ENCODE peak calls at places on chromosomes 11 and 22, in seven cellular contexts. One of them, this sample, is unnamed.

GRCh38 chr11:93648168-93648567 is 13.3 kb upstream of the CEP295 start:
- DNase-seq in type B pancreatic cell: no peak
- DNase-seq in IMR-90: peak; percentile 21
- DNase-seq in omental fat pad: no peak
- DNase-seq in left lung: no peak
- DNase-seq in tibial nerve: no peak
- DNase-seq in fibroblast of lung: peak; percentile 15
- DNase-seq in this sample: no peak

GRCh38 chr22:32020117-32020516 is 22.9 kb upstream of the SLC5A1 start:
- DNase-seq in type B pancreatic cell: no peak
- DNase-seq in IMR-90: peak; percentile 81
- DNase-seq in omental fat pad: no peak
- DNase-seq in left lung: no peak
- DNase-seq in tibial nerve: no peak
- DNase-seq in fibroblast of lung: peak; percentile 66
- DNase-seq in this sample: no peak

GRCh38 chr22:48803171-48803992 is 1024.3 kb downstream of the BRD1 start:
- DNase-seq in type B pancreatic cell: no peak
- DNase-seq in IMR-90: no peak
- DNase-seq in omental fat pad: no peak
- DNase-seq in left lung: peak; percentile 74
- DNase-seq in tibial nerve: no peak
- DNase-seq in fibroblast of lung: no peak
- DNase-seq in this sample: no peak

GRCh38 chr11:6298605-6299004 is 21.7 kb downstream of the CAVIN3 start:
- DNase-seq in type B pancreatic cell: no peak
- DNase-seq in IMR-90: no peak
- DNase-seq in omental fat pad: no peak
- DNase-seq in left lung: peak; percentile 77
- DNase-seq in tibial nerve: no peak
- DNase-seq in fibroblast of lung: peak; percentile 25
- DNase-seq in this sample: no peak

GRCh38 chr11:14357843-14358728 is 897 bp downstream of the RRAS2 start:
- DNase-seq in type B pancreatic cell: peak; percentile 77
- DNase-seq in IMR-90: peak; percentile 54
- DNase-seq in omental fat pad: no peak
- DNase-seq in left lung: peak; percentile 88
- DNase-seq in tibial nerve: no peak
- DNase-seq in fibroblast of lung: peak; percentile 62
- DNase-seq in this sample: peak; percentile 76

GRCh38 chr11:96579642-96580041 is 189.8 kb downstream of the JRKL start:
- DNase-seq in type B pancreatic cell: no peak
- DNase-seq in IMR-90: no peak
- DNase-seq in omental fat pad: no peak
- DNase-seq in left lung: no peak
- DNase-seq in tibial nerve: no peak
- DNase-seq in fibroblast of lung: no peak
- DNase-seq in this sample: no peak

GRCh38 chr11:56331861-56332491 is 13.9 kb upstream of the OR8K1 start:
- DNase-seq in type B pancreatic cell: peak; percentile 64
- DNase-seq in IMR-90: no peak
- DNase-seq in omental fat pad: no peak
- DNase-seq in left lung: peak; percentile 68
- DNase-seq in tibial nerve: no peak
- DNase-seq in fibroblast of lung: no peak
- DNase-seq in this sample: no peak

GRCh38 chr11:112789481-112789880 is 171.7 kb upstream of the NCAM1 start:
- DNase-seq in type B pancreatic cell: no peak
- DNase-seq in IMR-90: no peak
- DNase-seq in omental fat pad: no peak
- DNase-seq in left lung: no peak
- DNase-seq in tibial nerve: no peak
- DNase-seq in fibroblast of lung: no peak
- DNase-seq in this sample: no peak

GRCh38 chr11:4127357-4127756 is 32.8 kb downstream of the RRM1 start:
- DNase-seq in type B pancreatic cell: no peak
- DNase-seq in IMR-90: no peak
- DNase-seq in omental fat pad: no peak
- DNase-seq in left lung: no peak
- DNase-seq in tibial nerve: no peak
- DNase-seq in fibroblast of lung: no peak
- DNase-seq in this sample: no peak

GRCh38 chr11:77046060-77046501 is 11.9 kb downstream of the B3GNT6 start:
- DNase-seq in type B pancreatic cell: no peak
- DNase-seq in IMR-90: no peak
- DNase-seq in omental fat pad: no peak
- DNase-seq in left lung: peak; percentile 88
- DNase-seq in tibial nerve: no peak
- DNase-seq in fibroblast of lung: no peak
- DNase-seq in this sample: peak; percentile 79

GRCh38 chr11:129444274-129444673 is 68.6 kb downstream of the BARX2 start:
- DNase-seq in type B pancreatic cell: no peak
- DNase-seq in IMR-90: no peak
- DNase-seq in omental fat pad: no peak
- DNase-seq in left lung: no peak
- DNase-seq in tibial nerve: no peak
- DNase-seq in fibroblast of lung: no peak
- DNase-seq in this sample: no peak

GRCh38 chr11:1546536-1547466 is 25.3 kb downstream of the DUSP8 start:
- DNase-seq in type B pancreatic cell: no peak
- DNase-seq in IMR-90: peak; percentile 21
- DNase-seq in omental fat pad: no peak
- DNase-seq in left lung: peak; percentile 83
- DNase-seq in tibial nerve: no peak
- DNase-seq in fibroblast of lung: peak; percentile 29
- DNase-seq in this sample: peak; percentile 76

GRCh38 chr22:41217553-41218157 is 12.5 kb downstream of the L3MBTL2 start:
- DNase-seq in type B pancreatic cell: no peak
- DNase-seq in IMR-90: peak; percentile 92
- DNase-seq in omental fat pad: peak; percentile 38
- DNase-seq in left lung: no peak
- DNase-seq in tibial nerve: peak; percentile 58
- DNase-seq in fibroblast of lung: peak; percentile 96
- DNase-seq in this sample: no peak

GRCh38 chr22:39234867-39235687 is 9.7 kb downstream of the PDGFB start:
- DNase-seq in type B pancreatic cell: no peak
- DNase-seq in IMR-90: no peak
- DNase-seq in omental fat pad: no peak
- DNase-seq in left lung: peak; percentile 81
- DNase-seq in tibial nerve: no peak
- DNase-seq in fibroblast of lung: no peak
- DNase-seq in this sample: no peak

DNA sequence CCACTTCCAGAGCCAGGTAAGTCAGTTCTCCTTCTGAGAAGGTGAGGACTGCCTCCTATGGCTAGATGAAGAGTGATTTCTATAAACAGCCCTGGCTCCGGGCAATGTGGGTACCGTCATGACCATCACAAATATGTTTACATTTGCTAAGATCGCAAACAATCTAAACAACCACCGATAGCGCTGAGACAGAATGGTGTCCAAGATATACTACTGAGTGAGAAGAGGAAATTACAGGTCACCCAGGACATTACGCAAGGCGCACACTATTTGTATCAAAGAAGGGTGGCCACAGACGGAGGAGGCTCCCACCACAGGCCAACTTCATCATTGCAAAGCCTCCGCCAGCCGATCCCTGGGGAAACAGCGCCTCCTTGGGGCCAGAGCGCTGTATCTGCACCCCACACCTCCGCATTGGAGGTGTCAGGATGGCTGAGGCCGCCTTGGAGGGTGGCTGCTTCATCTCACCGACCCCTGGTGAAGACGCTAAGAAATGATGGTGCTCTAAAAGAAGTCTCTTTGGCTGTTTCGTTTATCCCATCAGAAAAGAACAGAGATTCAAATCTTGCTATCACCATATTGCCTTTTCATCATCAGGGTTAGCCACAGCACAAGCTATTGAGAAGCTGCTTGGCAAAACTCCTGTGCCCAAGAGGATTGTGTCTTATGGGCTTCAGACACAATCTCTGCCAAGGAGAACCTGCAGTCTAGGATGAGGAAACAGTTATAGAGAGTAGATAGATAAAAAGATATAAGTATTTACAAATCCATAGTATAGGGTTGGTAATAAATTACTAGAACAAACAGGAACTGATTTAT is 12.3 kb upstream of the ASRGL1 start:
- DNase-seq in type B pancreatic cell: no peak
- DNase-seq in IMR-90: peak; percentile 18
- DNase-seq in omental fat pad: no peak
- DNase-seq in left lung: peak; percentile 84
- DNase-seq in tibial nerve: no peak
- DNase-seq in fibroblast of lung: peak; percentile 35
- DNase-seq in this sample: no peak
- TF ChIP-seq CTCF in type B pancreatic cell: peak; percentile 74
- TF ChIP-seq CTCF in IMR-90: peak; percentile 65
- TF ChIP-seq CTCF in omental fat pad: no peak
- TF ChIP-seq CTCF in left lung: peak; percentile 35
- TF ChIP-seq CTCF in tibial nerve: peak; percentile 44
- TF ChIP-seq CTCF in fibroblast of lung: peak; percentile 65
- TF ChIP-seq CTCF in this sample: no peak

GRCh38 chr22:18997925-18998315 is 61.8 kb upstream of the PRODH start:
- DNase-seq in type B pancreatic cell: no peak
- DNase-seq in IMR-90: no peak
- DNase-seq in omental fat pad: no peak
- DNase-seq in left lung: no peak
- DNase-seq in tibial nerve: no peak
- DNase-seq in fibroblast of lung: no peak
- DNase-seq in this sample: no peak

GRCh38 chr22:18999416-18999815 is 63.3 kb upstream of the PRODH start:
- DNase-seq in type B pancreatic cell: no peak
- DNase-seq in IMR-90: no peak
- DNase-seq in omental fat pad: no peak
- DNase-seq in left lung: no peak
- DNase-seq in tibial nerve: no peak
- DNase-seq in fibroblast of lung: no peak
- DNase-seq in this sample: no peak

GRCh38 chr22:18997306-18997924 is 61.3 kb upstream of the PRODH start:
- DNase-seq in type B pancreatic cell: no peak
- DNase-seq in IMR-90: no peak
- DNase-seq in omental fat pad: no peak
- DNase-seq in left lung: no peak
- DNase-seq in tibial nerve: no peak
- DNase-seq in fibroblast of lung: no peak
- DNase-seq in this sample: no peak

GRCh38 chr22:19001204-19001603 is 65.1 kb upstream of the PRODH start:
- DNase-seq in type B pancreatic cell: no peak
- DNase-seq in IMR-90: no peak
- DNase-seq in omental fat pad: no peak
- DNase-seq in left lung: no peak
- DNase-seq in tibial nerve: no peak
- DNase-seq in fibroblast of lung: no peak
- DNase-seq in this sample: no peak

GRCh38 chr22:18998998-18999397 is 62.9 kb upstream of the PRODH start:
- DNase-seq in type B pancreatic cell: no peak
- DNase-seq in IMR-90: no peak
- DNase-seq in omental fat pad: no peak
- DNase-seq in left lung: no peak
- DNase-seq in tibial nerve: no peak
- DNase-seq in fibroblast of lung: no peak
- DNase-seq in this sample: no peak
- TF ChIP-seq CTCF in type B pancreatic cell: peak; percentile 62
- TF ChIP-seq CTCF in IMR-90: peak; percentile 5
- TF ChIP-seq CTCF in omental fat pad: no peak
- TF ChIP-seq CTCF in left lung: no peak
- TF ChIP-seq CTCF in tibial nerve: no peak
- TF ChIP-seq CTCF in fibroblast of lung: no peak
- TF ChIP-seq CTCF in this sample: peak; percentile 45

GRCh38 chr22:20115691-20116375 is at the start of gene RANBP1:
- DNase-seq in type B pancreatic cell: no peak
- DNase-seq in IMR-90: no peak
- DNase-seq in omental fat pad: no peak
- DNase-seq in left lung: peak; percentile 73
- DNase-seq in tibial nerve: no peak
- DNase-seq in fibroblast of lung: no peak
- DNase-seq in this sample: no peak
- TF ChIP-seq CTCF in type B pancreatic cell: no peak
- TF ChIP-seq CTCF in IMR-90: no peak
- TF ChIP-seq CTCF in omental fat pad: no peak
- TF ChIP-seq CTCF in left lung: no peak
- TF ChIP-seq CTCF in tibial nerve: no peak
- TF ChIP-seq CTCF in fibroblast of lung: no peak
- TF ChIP-seq CTCF in this sample: no peak

DNA sequence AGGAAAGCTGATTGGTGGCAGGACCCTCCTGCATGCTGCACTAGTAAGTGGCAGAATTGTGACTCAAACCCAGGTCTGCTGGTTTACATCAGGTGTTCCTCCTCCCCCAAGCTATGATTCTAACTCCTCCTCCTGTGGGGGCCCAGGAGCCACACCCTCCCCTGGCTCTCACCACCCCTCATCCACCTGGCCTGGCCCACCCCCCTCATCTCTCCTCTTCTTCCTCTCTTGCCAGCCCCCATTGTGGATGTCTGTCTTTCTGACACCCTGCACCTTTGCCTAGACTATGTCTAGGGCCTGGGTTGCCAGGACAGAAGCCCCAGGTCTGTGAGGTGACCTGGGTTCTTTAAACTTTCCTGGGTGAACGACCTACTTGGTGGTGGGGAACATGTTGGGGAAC is 59.9 kb downstream of the GRIK4 start:
- DNase-seq in type B pancreatic cell: no peak
- DNase-seq in IMR-90: no peak
- DNase-seq in omental fat pad: no peak
- DNase-seq in left lung: no peak
- DNase-seq in tibial nerve: no peak
- DNase-seq in fibroblast of lung: no peak
- DNase-seq in this sample: no peak
- TF ChIP-seq CTCF in type B pancreatic cell: no peak
- TF ChIP-seq CTCF in IMR-90: no peak
- TF ChIP-seq CTCF in omental fat pad: no peak
- TF ChIP-seq CTCF in left lung: no peak
- TF ChIP-seq CTCF in tibial nerve: no peak
- TF ChIP-seq CTCF in fibroblast of lung: no peak
- TF ChIP-seq CTCF in this sample: no peak

GRCh38 chr22:44998296-44998695 is 11.5 kb downstream of the PHF21B start:
- DNase-seq in type B pancreatic cell: no peak
- DNase-seq in IMR-90: no peak
- DNase-seq in omental fat pad: no peak
- DNase-seq in left lung: peak; percentile 31
- DNase-seq in tibial nerve: no peak
- DNase-seq in fibroblast of lung: no peak
- DNase-seq in this sample: no peak
- TF ChIP-seq CTCF in type B pancreatic cell: no peak
- TF ChIP-seq CTCF in IMR-90: no peak
- TF ChIP-seq CTCF in omental fat pad: no peak
- TF ChIP-seq CTCF in left lung: no peak
- TF ChIP-seq CTCF in tibial nerve: no peak
- TF ChIP-seq CTCF in fibroblast of lung: no peak
- TF ChIP-seq CTCF in this sample: no peak